ENCODE peak calls at places on chromosomes 1 and 21, in nine cellular contexts. M, T, V, K, P, I, Z, N and G are unnamed samples.

GRCh38 chr1:44293761-44294315 is 61.2 kb downstream of the ERI3 start:
- DNase-seq in I (no peak), K (no peak), N (no peak), V (no peak), P (no peak), Z (peak), T (no peak), M (peak), G (no peak)

GRCh38 chr1:70048336-70048735 is 157.0 kb downstream of the LRRC40 start:
- DNase-seq in Z (no peak), P (no peak), I (no peak), K (no peak), M (no peak), V (no peak), N (no peak), T (no peak), G (no peak)

GRCh38 chr1:214220891-214221290 is 60.1 kb upstream of the SMYD2 start:
- DNase-seq in K (no peak), N (no peak), I (no peak), M (no peak), Z (no peak), V (no peak), P (no peak), T (no peak), G (no peak)

GRCh38 chr1:59481915-59482505 is 185.1 kb downstream of the FGGY start:
- DNase-seq in T (no peak), P (no peak), V (no peak), K (no peak), Z (no peak), I (no peak), N (no peak), M (no peak), G (no peak)

GRCh38 chr1:214901718-214902117 is 180.8 kb upstream of the KCNK2 start:
- DNase-seq in M (no peak), K (no peak), V (no peak), T (no peak), I (no peak), P (peak), N (no peak), Z (no peak), G (no peak)

GRCh38 chr1:240719953-240720700 is 108.2 kb upstream of the GREM2 start:
- DNase-seq in N (no peak), Z (no peak), V (no peak), T (no peak), K (no peak), I (no peak), P (no peak), M (no peak), G (no peak)

GRCh38 chr1:59560807-59561450 is 253.8 kb upstream of the HOOK1 start:
- DNase-seq in N (no peak), V (no peak), T (no peak), Z (no peak), P (peak), I (no peak), M (no peak), K (no peak), G (no peak)

GRCh38 chr1:29635501-29636263 is 399.4 kb downstream of the PTPRU start:
- DNase-seq in T (no peak), Z (no peak), I (no peak), V (no peak), N (no peak), P (no peak), M (no peak), K (no peak), G (no peak)

GRCh38 chr1:221759436-221759835 is 17.5 kb upstream of the DUSP10 start:
- DNase-seq in T (no peak), I (no peak), V (no peak), M (no peak), P (peak), Z (no peak), N (no peak), K (no peak), G (no peak)

GRCh38 chr1:116006486-116006964 is 30.2 kb downstream of the SLC22A15 start:
- DNase-seq in P (no peak), T (no peak), V (no peak), M (no peak), I (no peak), K (no peak), Z (no peak), N (no peak), G (no peak)
- H3K4me3 ChIP-seq in P (no peak), T (no peak), V (no peak), M (no peak), I (no peak), K (no peak), Z (no peak), N (no peak), G (no peak)

GRCh38 chr1:220748091-220748934 is at the start of gene MTARC2:
- DNase-seq in P (peak), N (peak), I (no peak), M (peak), T (peak), V (peak), K (peak), Z (peak), G (peak)
- TF ChIP-seq POLR2A in P (peak), N (peak), I (no peak), M (peak), T (no peak), V (peak), K (peak), Z (peak), G (peak)

DNA sequence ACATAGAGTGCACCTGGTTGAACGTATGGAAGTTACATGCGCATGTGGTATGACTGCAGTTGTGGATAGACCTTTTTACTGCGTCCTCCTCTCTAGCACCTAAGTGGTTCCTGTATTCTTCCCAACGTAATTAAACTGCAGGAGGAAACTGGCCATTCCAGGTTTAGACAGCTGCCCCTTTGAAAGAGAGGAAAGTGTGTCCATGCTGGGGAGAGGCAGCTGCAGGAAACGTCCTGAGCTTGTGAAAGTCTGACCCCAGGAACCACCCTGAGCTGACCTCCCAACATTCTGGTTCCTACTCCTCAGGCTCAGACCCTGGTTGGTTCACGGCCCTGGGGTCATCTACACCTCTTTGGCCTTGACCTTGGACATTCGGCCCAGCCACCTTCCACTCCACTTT is 309.3 kb downstream of the DISC1 start:
- DNase-seq in P (no peak), V (no peak), Z (no peak), K (no peak), T (no peak), N (no peak), M (no peak), I (no peak), G (no peak)
- TF ChIP-seq POLR2AphosphoS5 in P (no peak), V (no peak), Z (no peak), K (no peak), T (no peak), N (no peak), M (no peak), I (no peak), G (no peak)

GRCh38 chr1:197463142-197463541 is 195.1 kb downstream of the CRB1 start:
- DNase-seq in N (no peak), I (no peak), T (no peak), Z (no peak), V (no peak), M (no peak), P (no peak), K (no peak), G (no peak)

GRCh38 chr1:197466813-197467212 is 198.8 kb downstream of the CRB1 start:
- DNase-seq in T (no peak), M (no peak), Z (no peak), P (no peak), K (no peak), I (no peak), V (no peak), N (no peak), G (no peak)

GRCh38 chr1:197467881-197468280 is 199.8 kb downstream of the CRB1 start:
- DNase-seq in M (no peak), P (no peak), V (no peak), I (no peak), T (no peak), N (no peak), Z (no peak), K (no peak), G (no peak)

GRCh38 chr1:197464039-197464438 is 196.0 kb downstream of the CRB1 start:
- DNase-seq in V (no peak), P (no peak), M (no peak), N (no peak), K (no peak), Z (no peak), I (no peak), T (no peak), G (no peak)

DNA sequence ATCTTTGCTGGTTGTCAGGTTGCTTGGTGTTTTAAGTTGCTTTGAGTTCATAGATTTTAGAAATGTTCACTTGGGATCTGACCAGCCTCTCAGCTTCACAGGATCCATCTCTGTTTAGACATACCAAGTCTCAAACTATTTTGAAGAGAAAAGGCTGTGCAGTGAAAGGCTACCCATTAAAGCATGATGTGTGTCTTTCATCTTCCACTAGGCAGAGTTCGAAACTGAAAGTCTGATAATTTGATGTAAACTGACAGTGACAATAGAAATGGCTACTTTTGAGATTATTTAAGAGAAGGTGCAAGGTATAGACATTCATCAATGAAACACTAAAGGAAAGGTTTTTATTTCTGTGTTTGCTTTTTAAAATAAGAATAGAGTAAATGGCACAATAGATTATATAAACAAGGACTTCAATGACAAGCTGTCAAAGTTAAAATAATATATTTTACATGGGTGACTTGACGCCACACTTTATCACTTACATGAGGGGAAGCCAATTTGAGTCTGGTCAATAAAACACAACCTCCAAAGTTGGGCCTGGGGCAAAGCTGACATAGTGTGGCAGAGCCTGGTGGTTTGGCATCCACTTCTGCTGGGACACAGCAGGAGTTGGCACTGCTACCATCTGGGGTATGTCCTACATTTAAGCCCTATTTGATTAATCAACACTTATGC is 197.6 kb downstream of the CRB1 start:
- DNase-seq in N (no peak), I (no peak), Z (no peak), P (no peak), K (no peak), M (no peak), T (no peak), V (no peak), G (no peak)
- H3K4me3 ChIP-seq in N (no peak), I (no peak), Z (no peak), P (no peak), K (no peak), M (no peak), T (no peak), V (no peak), G (no peak)

GRCh38 chr21:43362306-43362927 is 64.5 kb downstream of the SIK1 start:
- DNase-seq in N (no peak), P (peak), K (peak), M (peak), T (peak), Z (peak), I (no peak), V (no peak), G (no peak)

GRCh38 chr21:43361493-43362296 is 65.2 kb downstream of the SIK1 start:
- DNase-seq in N (no peak), T (peak), Z (no peak), P (peak), M (peak), V (no peak), I (no peak), K (peak), G (no peak)

GRCh38 chr21:43362928-43363314 is 64.0 kb downstream of the SIK1 start:
- DNase-seq in I (no peak), Z (no peak), V (no peak), M (no peak), T (no peak), K (no peak), N (no peak), P (no peak), G (no peak)

GRCh38 chr21:43360441-43361126 is 66.3 kb downstream of the SIK1 start:
- DNase-seq in V (no peak), N (no peak), I (no peak), T (no peak), Z (no peak), K (no peak), M (no peak), P (no peak), G (no peak)

GRCh38 chr21:43361127-43361492 is 65.8 kb downstream of the SIK1 start:
- DNase-seq in I (no peak), N (no peak), P (no peak), M (peak), Z (no peak), K (peak), T (no peak), V (no peak), G (no peak)
- TF ChIP-seq POLR2A in I (no peak), N (no peak), P (no peak), M (no peak), Z (no peak), K (no peak), T (no peak), V (no peak), G (no peak)

DNA sequence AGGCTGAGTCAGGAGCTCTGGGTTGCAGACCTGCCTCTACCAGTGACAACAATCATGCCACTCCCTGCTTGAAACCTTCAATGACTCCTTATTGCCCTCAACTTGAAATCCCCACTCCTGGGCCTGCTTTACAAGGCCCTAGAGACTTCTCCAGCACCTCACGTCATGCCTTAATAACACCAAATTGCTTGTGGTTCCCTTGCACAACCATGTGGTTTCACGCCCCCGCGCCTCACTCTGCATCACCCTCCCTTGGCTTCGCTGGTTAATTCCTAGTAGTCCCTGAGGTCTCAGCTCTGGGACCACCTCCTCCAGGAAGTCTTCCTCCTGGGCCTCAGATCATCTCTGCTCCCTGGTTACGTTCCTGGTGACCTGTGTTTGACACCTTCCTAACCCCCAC is 33.0 kb downstream of the EPHA2 start:
- DNase-seq in Z (no peak), V (no peak), M (peak), P (no peak), I (no peak), K (no peak), T (peak), N (no peak), G (no peak)
- TF ChIP-seq POLR2AphosphoS5 in Z (no peak), V (no peak), M (peak), P (no peak), I (peak), K (no peak), T (no peak), N (no peak), G (no peak)

DNA sequence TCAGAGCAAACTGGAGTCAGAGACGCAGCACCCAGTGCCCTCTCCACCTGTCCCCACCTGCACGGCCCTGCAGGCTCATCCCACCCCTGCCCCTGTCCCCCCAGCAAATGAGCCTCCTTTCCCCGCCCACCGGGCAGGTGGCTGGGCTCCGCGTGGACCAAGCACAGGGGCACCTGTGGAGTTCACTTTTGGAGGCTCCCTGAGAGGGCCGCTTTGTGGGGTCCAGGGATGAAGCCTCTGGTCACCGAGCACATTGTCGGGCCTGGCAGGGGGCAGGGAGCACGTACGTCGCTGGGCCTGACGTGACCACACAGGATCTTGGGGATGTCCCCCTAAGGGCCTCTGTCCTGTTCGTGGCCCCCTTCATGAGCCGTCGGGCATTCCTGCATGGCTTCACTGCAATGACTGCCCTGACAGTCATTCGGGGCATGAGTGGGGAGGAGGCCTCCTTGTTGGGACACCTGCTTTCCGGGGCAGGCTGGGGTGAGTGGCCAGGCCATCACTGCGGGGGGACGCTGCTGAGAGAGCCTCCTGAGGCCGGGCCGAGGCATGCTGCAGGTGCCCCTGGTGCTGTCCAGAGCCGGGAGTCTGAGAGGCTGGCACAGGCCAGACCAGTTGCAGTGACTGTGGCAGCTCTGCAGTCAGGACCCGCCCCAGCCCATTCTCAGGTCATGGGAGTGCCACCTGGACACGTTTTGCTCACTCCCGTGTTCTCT is 19.7 kb downstream of the SLX9 start:
- DNase-seq in I (no peak), T (peak), N (no peak), Z (no peak), V (no peak), P (no peak), M (no peak), K (no peak), G (no peak)
- H3K4me3 ChIP-seq in I (no peak), T (no peak), N (no peak), Z (no peak), V (no peak), P (no peak), M (no peak), K (no peak), G (peak)

DNA sequence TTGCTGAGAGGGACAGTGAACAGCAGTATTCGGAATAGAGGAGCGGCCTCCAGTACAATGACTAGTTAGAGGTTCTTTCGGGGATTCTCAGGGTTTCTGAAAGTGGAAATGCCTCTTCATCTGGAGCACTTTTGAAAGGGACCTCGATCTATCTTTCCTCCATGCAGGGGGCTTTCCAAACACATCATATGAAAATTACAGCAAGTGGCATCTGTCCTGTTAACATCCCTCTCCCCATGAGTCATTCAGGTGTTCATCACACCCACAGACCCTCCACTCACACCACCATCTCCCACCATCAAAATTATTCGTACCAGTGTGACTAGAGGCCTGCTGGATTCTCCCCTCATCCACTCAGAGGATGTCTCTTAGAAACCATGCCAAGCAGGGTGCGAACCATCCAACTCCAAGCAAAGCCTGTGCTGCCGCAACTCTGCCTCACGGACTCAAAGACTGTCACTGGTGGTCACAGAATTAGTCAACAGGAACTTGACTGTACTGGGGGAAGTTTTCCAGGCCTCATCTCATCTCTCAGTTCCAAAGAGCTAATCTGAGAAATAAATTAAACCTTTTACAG is 211.1 kb downstream of the MRPL39 start:
- DNase-seq in N (no peak), M (no peak), I (no peak), Z (no peak), T (no peak), K (no peak), P (no peak), V (no peak), G (no peak)
- TF ChIP-seq POLR2A in N (no peak), M (no peak), I (no peak), Z (no peak), T (no peak), K (no peak), P (no peak), V (no peak), G (no peak)